ENCODE peak calls at places on chromosomes 2 and 18, in four cellular contexts. V, A, Y and S are unnamed samples. For H3K4me1, the result is how much of the 10 kb centered on the place peaks cover.

GRCh38 chr2:47727956-47728355 is 55.0 kb upstream of the MSH6 start:
- DNase-seq in A (no peak), V (no peak), Y (no peak), S (no peak)

GRCh38 chr2:118250463-118250862 is 162.2 kb downstream of the INSIG2 start:
- DNase-seq in A (no peak), V (no peak), Y (peak), S (no peak)

GRCh38 chr2:127324635-127325034 is 30.7 kb upstream of the ERCC3 start:
- DNase-seq in V (no peak), A (peak), Y (no peak), S (no peak)

GRCh38 chr2:172293952-172294351 is 133.4 kb upstream of the ITGA6 start:
- DNase-seq in A (peak), Y (no peak), V (peak), S (no peak)

GRCh38 chr2:175037941-175038340 is 32.8 kb upstream of the CHN1 start:
- DNase-seq in A (no peak), Y (no peak), V (no peak), S (no peak)

GRCh38 chr18:63186520-63186919 is 133.0 kb downstream of the BCL2 start:
- DNase-seq in V (no peak), Y (no peak), A (no peak), S (no peak)

GRCh38 chr2:143128681-143129580 is at the start of gene ARHGAP15:
- DNase-seq in A (peak), V (peak), Y (no peak), S (peak)

GRCh38 chr2:133240505-133241230 is 327.6 kb downstream of the NCKAP5 start:
- DNase-seq in A (no peak), Y (no peak), V (no peak), S (no peak)

GRCh38 chr18:62389761-62390481 is 64.8 kb downstream of the TNFRSF11A start:
- DNase-seq in V (no peak), Y (no peak), A (no peak), S (no peak)

GRCh38 chr2:74515271-74516069 is 1.2 kb downstream of the TLX2 start:
- DNase-seq in Y (no peak), V (no peak), A (no peak), S (no peak)

GRCh38 chr2:144372484-144373195 is 147.3 kb downstream of the ZEB2 start:
- DNase-seq in A (no peak), Y (no peak), V (no peak), S (no peak)

GRCh38 chr2:37323176-37323575 is 1.5 kb downstream of the PRKD3 start:
- DNase-seq in Y (no peak), V (no peak), A (no peak), S (no peak)

GRCh38 chr2:137951606-137952005 is 12.7 kb upstream of the HNMT start:
- DNase-seq in A (no peak), V (no peak), Y (no peak), S (no peak)

GRCh38 chr2:20361903-20362302 is 11.3 kb upstream of the PUM2 start:
- DNase-seq in Y (no peak), V (no peak), A (no peak), S (no peak)

GRCh38 chr2:5845798-5846197 is 153.6 kb downstream of the SOX11 start:
- DNase-seq in V (no peak), Y (no peak), A (no peak), S (no peak)

GRCh38 chr2:47810850-47811249 is 27.9 kb downstream of the MSH6 start:
- DNase-seq in A (no peak), Y (no peak), V (no peak), S (no peak)

GRCh38 chr2:35871672-35872071 is 483.9 kb upstream of the CRIM1 start:
- DNase-seq in A (no peak), V (no peak), Y (peak), S (no peak)
- TF ChIP-seq CTCF in A (peak), V (no peak), Y (peak), S (no peak)

GRCh38 chr18:45107425-45107824 is 426.7 kb downstream of the SETBP1 start:
- DNase-seq in A (no peak), Y (no peak), V (no peak), S (no peak)

GRCh38 chr18:45102863-45103262 is 422.2 kb downstream of the SETBP1 start:
- DNase-seq in Y (no peak), V (no peak), A (no peak), S (no peak)

GRCh38 chr18:45104071-45104440 is 423.4 kb downstream of the SETBP1 start:
- DNase-seq in A (no peak), Y (no peak), V (no peak), S (no peak)

GRCh38 chr18:45106331-45106774 is 425.7 kb downstream of the SETBP1 start:
- DNase-seq in A (no peak), V (no peak), Y (no peak), S (peak)

DNA sequence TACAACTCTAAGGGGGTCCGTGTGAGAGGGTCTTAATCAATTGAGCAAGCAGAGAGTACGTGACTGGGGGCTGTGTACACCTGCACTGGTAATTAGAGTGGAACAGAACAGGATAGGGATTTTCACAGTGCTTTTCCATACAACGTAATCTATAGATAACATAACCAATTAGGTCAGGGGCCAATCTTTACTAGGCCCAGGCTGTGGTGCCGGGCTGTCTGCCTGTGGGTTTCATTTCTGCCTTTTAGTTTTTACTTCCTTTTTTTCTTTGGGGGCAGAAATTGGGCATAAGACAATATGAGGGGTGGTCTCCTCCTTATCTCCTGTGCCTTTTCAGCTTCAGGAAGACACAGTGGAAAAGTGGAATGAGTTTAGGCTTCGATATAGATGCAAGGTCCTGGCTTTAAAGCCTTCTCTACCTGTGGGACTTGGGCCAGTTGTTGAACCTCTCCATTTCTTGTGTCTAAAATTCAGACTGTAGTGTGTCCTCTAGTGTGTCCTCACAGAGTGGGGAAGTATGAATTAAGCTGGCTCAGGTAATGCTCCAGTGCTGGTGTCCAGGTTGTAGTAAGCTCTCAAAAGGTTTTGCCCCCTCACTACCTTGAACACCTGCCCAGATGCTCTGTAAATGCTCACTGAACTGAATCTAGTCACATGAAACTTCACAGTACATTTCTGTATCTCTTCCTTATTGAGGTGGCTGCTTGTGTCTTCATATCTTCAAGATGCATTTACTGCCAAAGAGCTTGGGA is 422.8 kb downstream of the SETBP1 start:
- DNase-seq in Y (no peak), A (no peak), V (no peak), S (no peak)
- H3K4me1 ChIP-seq in Y (under half), A (under half), V (under half), S (under half)

GRCh38 chr2:22110244-22110651 is 986.5 kb downstream of the TDRD15 start:
- DNase-seq in A (peak), V (no peak), Y (no peak), S (no peak)
- TF ChIP-seq CTCF in A (peak), V (no peak), Y (no peak), S (no peak)

DNA sequence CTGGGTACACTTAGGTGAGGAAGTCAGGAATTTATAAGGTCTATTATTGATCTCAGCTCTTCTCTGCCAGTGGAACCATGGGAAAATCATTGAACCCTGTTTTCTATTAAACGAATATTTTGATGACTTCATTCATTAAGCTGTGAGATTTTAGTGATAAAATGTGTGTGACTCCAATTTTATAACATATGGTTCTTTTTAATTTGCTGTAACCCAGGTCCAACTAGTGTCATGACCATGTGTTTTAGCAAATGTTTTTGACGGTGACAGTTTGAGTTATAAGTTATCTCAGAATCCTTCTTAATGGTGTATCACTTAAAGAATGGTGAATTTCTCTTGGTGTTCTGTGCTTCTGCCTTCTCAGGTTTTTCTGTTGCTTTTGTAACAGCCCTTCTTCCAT is 213.1 kb downstream of the MCFD2 start:
- DNase-seq in Y (no peak), V (no peak), A (no peak), S (no peak)
- H3K4me1 ChIP-seq in Y (under half), V (half or more), A (under half), S (under half)

GRCh38 chr2:79580175-79580574 is 67.3 kb downstream of the CTNNA2 start:
- DNase-seq in V (no peak), A (no peak), Y (no peak), S (no peak)
- TF ChIP-seq CTCF in V (no peak), A (no peak), Y (no peak), S (no peak)

GRCh38 chr2:233367606-233368005 is 13.3 kb downstream of the DGKD start:
- DNase-seq in Y (no peak), V (no peak), A (no peak), S (no peak)
- H3K4me1 ChIP-seq in Y (under half), V (under half), A (under half), S (under half)

DNA sequence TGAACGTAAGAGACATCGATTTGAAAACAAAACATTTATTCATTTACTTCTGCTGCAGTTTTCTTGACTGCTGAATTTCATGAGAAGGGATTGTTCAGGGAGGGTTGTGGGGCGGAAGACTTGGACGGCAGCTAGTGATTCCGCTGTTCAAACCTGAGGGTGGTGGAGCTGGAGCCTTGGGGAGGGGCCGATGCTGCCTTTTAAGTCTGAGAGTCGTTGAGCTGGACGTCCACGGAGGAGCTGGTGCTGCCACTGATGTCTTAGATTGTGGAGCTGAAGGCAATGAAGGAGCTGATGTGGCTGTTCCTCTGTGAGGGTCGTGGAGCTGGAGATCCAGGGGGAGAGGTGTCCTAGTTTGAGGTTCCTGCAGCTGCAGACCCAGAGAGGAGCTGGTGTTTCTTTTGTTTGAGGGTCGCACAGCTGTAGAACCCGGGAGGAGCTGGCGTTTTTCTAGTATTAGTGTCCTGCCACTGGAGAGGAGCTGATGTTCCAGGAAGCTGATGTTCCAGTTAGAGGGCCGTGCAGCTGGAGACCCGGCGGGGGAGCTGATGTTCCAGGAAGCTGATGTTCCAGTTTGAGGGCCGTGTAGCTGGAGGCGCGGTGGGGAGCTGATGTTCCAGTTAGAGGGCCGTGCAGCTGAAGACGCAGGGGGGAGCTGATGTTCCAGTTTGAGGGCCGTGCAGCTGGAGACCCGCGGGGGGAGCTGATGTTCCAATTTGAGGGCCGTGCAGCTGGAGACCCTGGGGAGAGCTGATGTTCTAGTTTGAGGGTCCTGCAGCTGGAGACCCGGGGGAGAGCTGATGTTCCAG is 150.9 kb downstream of the RTP5 start:
- DNase-seq in V (no peak), Y (no peak), A (no peak), S (peak)
- TF ChIP-seq CTCF in V (no peak), Y (no peak), A (no peak), S (no peak)

GRCh38 chr18:9848170-9848854 is 37.5 kb upstream of the TXNDC2 start:
- DNase-seq in V (no peak), A (no peak), Y (no peak), S (no peak)

GRCh38 chr18:9851511-9851910 is 34.3 kb upstream of the TXNDC2 start:
- DNase-seq in V (no peak), A (no peak), Y (no peak), S (no peak)

GRCh38 chr18:9852266-9853081 is 33.3 kb upstream of the TXNDC2 start:
- DNase-seq in Y (no peak), V (no peak), A (no peak), S (no peak)

GRCh38 chr18:9849407-9849961 is 36.3 kb upstream of the TXNDC2 start:
- DNase-seq in Y (no peak), A (no peak), V (peak), S (peak)

DNA sequence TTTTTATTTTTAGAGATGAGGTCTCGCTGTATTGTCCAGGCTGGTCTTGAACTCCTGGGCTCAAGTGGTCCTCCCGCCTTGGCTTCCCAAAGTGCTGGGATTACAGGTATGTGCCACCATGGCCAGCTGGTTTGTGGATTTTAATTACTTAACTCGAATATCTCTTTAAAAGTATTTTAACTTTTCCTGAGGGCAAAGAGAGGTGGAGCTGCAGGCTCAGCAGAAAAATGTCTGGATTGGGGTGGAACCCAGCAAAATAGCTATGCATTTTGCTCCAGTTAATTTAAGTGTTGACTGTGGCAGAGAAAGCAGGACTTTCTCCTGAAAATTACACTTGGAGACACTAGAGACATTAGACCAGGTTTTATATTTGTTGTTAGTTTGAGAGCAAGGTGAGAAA is 35.5 kb upstream of the TXNDC2 start:
- DNase-seq in V (no peak), A (no peak), Y (no peak), S (no peak)
- H3K4me1 ChIP-seq in V (under half), A (under half), Y (under half), S (half or more)

GRCh38 chr2:26438926-26439325 is 37.2 kb downstream of the DRC1 start:
- DNase-seq in Y (no peak), V (no peak), A (no peak), S (no peak)

GRCh38 chr2:26442707-26443106 is 35.2 kb downstream of the OTOF start:
- DNase-seq in Y (no peak), A (no peak), V (no peak), S (no peak)

GRCh38 chr2:26432856-26433255 is 31.1 kb downstream of the DRC1 start:
- DNase-seq in A (no peak), Y (no peak), V (no peak), S (no peak)

GRCh38 chr2:26435106-26435505 is 33.4 kb downstream of the DRC1 start:
- DNase-seq in Y (no peak), A (no peak), V (no peak), S (no peak)

DNA sequence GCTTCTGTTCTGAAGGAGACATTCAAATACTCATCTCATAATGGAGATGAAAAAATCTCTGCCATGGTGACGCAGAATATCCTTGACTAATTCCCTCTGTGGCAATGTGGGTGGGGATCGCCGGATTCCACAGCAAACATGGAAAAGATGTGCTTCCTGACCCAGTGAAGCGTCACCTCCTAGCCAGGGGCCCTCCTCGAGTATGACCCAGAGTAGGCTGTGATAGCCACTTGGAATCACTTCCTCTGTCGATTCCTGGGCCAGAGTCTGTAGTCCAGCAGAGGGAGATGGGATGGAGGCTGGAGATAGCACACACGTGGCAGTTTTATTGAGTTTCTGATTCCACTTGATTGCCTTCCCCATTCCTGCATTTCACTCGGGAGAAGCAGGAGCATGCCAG is 36.8 kb downstream of the DRC1 start:
- DNase-seq in V (no peak), A (no peak), Y (no peak), S (no peak)
- TF ChIP-seq CTCF in V (no peak), A (peak), Y (no peak), S (no peak)